ENCODE peak calls at places on chromosomes 4 and X, in six cellular contexts. Q is prostate gland, O is SHP77, K is GM23338, E is cardiac muscle cell, Y is ACHN. I is an unnamed sample.

GRCh38 chr4:79065262-79065661 is 126.0 kb upstream of the PAQR3 start:
- DNase-seq in Q (no peak), O (no peak), K (no peak), E (no peak), Y (no peak), I (no peak)

GRCh38 chrX:119693032-119693995 is at the start of gene SEPTIN6:
- DNase-seq in Q (peak; percentile 40), O (peak; percentile 60), K (peak; percentile 79), E (peak; percentile 79), Y (peak; percentile 53), I (peak; percentile 51)

GRCh38 chrX:87005183-87005582 is 512.4 kb upstream of the KLHL4 start:
- DNase-seq in Q (no peak), O (no peak), K (no peak), E (no peak), Y (no peak), I (no peak)

GRCh38 chrX:120468071-120468470 is 1.0 kb downstream of the LAMP2 start:
- DNase-seq in Q (no peak), O (no peak), K (no peak), E (no peak), Y (no peak), I (no peak)

GRCh38 chr4:150543042-150543441 is 38.9 kb upstream of the MAB21L2 start:
- DNase-seq in Q (no peak), O (no peak), K (no peak), E (no peak), Y (no peak), I (no peak)

GRCh38 chr4:180296036-180296599 is 1947.1 kb upstream of the TENM3 start:
- DNase-seq in Q (no peak), O (no peak), K (no peak), E (no peak), Y (no peak), I (no peak)

GRCh38 chrX:19807414-19807813 is 80.0 kb downstream of the SH3KBP1 start:
- DNase-seq in Q (no peak), O (no peak), K (no peak), E (no peak), Y (no peak), I (no peak)

GRCh38 chr4:167119392-167119791 is 114.9 kb downstream of the SPOCK3 start:
- DNase-seq in Q (no peak), O (no peak), K (no peak), E (no peak), Y (no peak), I (no peak)

GRCh38 chr4:64271601-64272081 is 137.6 kb downstream of the TECRL start:
- DNase-seq in Q (no peak), O (peak; percentile 60), K (peak; percentile 13), E (no peak), Y (peak; percentile 78), I (no peak)

GRCh38 chr4:145260091-145260490 is 79.7 kb upstream of the OTUD4 start:
- DNase-seq in Q (no peak), O (no peak), K (peak; percentile 74), E (no peak), Y (no peak), I (no peak)